ENCODE peak calls at places on chromosomes 11 and 22, in six cellular contexts. B is HFF-Myc, Y is hepatocyte, Z is foreskin fibroblast, Q is fibroblast of mammary gland, V is endothelial cell. N is an unnamed sample.

GRCh38 chr11:133934599-133935550 is 21.9 kb downstream of the IGSF9B start:
- DNase-seq in Q (peak), Y (no peak), Z (peak), V (no peak), B (no peak), N (no peak)

GRCh38 chr11:19615503-19615902 is 97.1 kb upstream of the NAV2 start:
- DNase-seq in Z (no peak), Q (no peak), B (no peak), Y (no peak), V (no peak), N (no peak)

GRCh38 chr22:27748355-27749168 is 53.0 kb downstream of the MN1 start:
- DNase-seq in Z (peak), Q (peak), V (no peak), Y (peak), B (no peak), N (peak)

GRCh38 chr11:117498791-117499190 is 171.1 kb downstream of the CEP164 start:
- DNase-seq in Y (no peak), B (no peak), Q (no peak), Z (no peak), V (no peak), N (no peak)

GRCh38 chr11:116353517-116353916 is 419.3 kb downstream of the BUD13 start:
- DNase-seq in V (no peak), Z (no peak), B (no peak), Y (peak), Q (no peak), N (no peak)

GRCh38 chr11:12815931-12816494 is 141.8 kb downstream of the TEAD1 start:
- DNase-seq in Y (no peak), Z (peak), B (no peak), V (no peak), Q (no peak), N (no peak)

GRCh38 chr22:22519591-22519990 is 479 bp downstream of the ZNF280A start:
- DNase-seq in V (no peak), Y (peak), Z (no peak), Q (no peak), B (no peak), N (no peak)

GRCh38 chr11:6474806-6475500 is 1.2 kb upstream of the TRIM3 start:
- DNase-seq in B (no peak), V (no peak), Q (no peak), Y (no peak), Z (peak), N (no peak)

GRCh38 chr11:134372961-134373360 is 39.1 kb downstream of the B3GAT1 start:
- DNase-seq in Z (no peak), V (no peak), B (no peak), Q (no peak), Y (no peak), N (no peak)

GRCh38 chr11:81444306-81444705 is 1289.4 kb downstream of the FAM181B start:
- DNase-seq in B (no peak), Q (no peak), V (no peak), Y (no peak), Z (no peak), N (no peak)

GRCh38 chr22:49048591-49048990 is 779.1 kb downstream of the BRD1 start:
- DNase-seq in Y (no peak), V (no peak), B (no peak), Z (no peak), Q (no peak), N (no peak)

GRCh38 chr22:49045276-49045675 is 782.4 kb downstream of the BRD1 start:
- DNase-seq in B (no peak), Q (no peak), V (no peak), Y (no peak), Z (no peak), N (no peak)

GRCh38 chr22:49047461-49047860 is 780.2 kb downstream of the BRD1 start:
- DNase-seq in Y (no peak), V (no peak), Q (no peak), B (no peak), Z (no peak), N (no peak)

GRCh38 chr22:49046000-49046545 is 781.6 kb downstream of the BRD1 start:
- DNase-seq in V (no peak), Z (no peak), Q (no peak), B (no peak), Y (no peak), N (no peak)

DNA sequence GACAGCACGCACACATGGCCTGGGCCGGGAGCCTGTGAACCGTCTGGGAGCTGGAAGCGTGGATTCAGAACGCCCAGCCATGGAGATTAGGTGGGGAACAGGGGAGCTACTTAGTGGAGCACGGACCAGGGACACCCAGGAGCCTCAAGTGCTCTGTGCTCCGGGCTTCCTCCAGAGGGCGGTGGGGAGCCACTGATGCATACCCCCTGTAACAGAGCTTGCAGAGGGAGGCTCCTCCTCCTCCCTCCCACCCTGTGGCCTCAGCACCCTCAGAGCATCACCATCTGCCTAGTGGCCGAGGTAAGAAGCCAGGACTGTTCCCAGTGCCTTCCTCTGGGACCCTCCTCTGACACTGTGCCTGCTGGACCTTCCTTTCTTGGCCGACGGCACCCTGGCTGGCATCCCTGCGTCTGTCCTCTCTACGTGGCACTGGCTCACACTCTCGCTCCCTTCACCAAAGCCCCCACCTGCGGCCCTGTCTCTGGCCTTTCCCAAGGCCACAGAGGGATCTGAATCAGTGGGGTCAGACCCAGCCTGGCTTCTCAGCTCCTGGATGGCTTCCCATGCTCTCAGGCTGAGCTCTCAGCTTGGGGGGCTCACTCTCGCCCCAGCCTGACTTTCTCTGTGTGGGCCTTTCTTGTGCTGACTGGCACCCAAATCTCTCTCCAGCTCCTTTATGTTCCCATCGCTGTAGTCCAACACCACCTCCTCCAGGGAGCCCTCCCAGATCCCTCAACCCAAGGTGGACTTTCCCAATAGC is 780.9 kb downstream of the BRD1 start:
- DNase-seq in Y (peak), Q (no peak), Z (no peak), V (peak), B (no peak), N (no peak)
- TF ChIP-seq CTCF in Y (peak), Q (no peak), Z (no peak), V (peak), B (no peak), N (peak)

DNA sequence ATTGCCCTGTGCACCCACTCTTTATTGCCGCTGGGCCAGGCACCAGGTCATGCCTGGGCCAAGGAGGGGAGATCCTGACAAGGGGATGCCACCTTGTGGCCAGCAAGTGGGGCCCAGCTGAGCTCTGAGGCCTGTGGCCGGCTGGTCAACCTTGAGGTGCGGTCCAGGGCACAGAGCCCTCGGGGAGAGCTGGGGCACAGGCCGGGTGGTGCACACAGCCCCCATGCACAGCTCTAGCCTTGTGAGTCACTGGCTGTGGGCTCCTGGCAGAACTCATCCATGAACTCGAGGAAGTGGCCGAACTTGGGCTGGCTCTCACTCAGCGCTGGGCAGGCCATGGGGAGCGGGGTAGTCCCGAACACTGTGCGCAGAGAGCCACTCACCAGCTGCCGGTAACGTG is 94.3 kb downstream of the RNF169 start:
- DNase-seq in Z (no peak), Y (no peak), V (no peak), Q (no peak), B (no peak), N (no peak)
- TF ChIP-seq CTCF in Z (no peak), Y (no peak), V (no peak), Q (no peak), B (no peak), N (no peak)

DNA sequence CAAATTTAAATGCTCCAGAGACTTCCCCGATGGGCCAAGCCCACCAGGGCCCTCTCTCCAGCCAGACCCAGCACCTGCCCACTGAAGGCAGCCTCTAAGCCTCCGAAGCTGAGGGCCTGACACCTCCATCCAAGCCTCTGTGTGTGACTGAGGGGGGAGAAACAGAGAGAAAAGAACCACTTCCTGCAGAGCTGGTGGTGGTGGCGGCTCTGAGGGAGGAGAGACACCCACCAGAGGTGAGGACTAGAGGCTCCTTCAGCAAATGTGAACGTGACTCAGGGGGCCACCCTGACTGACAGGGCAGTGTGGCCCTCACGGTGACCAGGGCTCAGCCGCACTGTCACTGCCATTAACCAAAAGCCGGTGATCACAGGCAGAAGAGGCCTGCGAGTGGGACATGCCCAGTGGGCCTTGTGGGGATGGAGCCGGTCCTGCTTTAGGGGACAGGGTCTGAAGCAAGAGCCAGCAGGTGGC is 31.0 kb upstream of the CD5 start:
- DNase-seq in B (no peak), V (no peak), Z (no peak), Y (no peak), Q (no peak), N (no peak)
- TF ChIP-seq CTCF in B (no peak), V (no peak), Z (no peak), Y (no peak), Q (no peak), N (no peak)

GRCh38 chr22:47168900-47169800 is 406.7 kb downstream of the TBC1D22A start:
- DNase-seq in B (no peak), V (no peak), Q (peak), Z (no peak), Y (no peak), N (no peak)
- TF ChIP-seq CTCF in B (peak), V (no peak), Q (no peak), Z (peak), Y (peak), N (peak)

DNA sequence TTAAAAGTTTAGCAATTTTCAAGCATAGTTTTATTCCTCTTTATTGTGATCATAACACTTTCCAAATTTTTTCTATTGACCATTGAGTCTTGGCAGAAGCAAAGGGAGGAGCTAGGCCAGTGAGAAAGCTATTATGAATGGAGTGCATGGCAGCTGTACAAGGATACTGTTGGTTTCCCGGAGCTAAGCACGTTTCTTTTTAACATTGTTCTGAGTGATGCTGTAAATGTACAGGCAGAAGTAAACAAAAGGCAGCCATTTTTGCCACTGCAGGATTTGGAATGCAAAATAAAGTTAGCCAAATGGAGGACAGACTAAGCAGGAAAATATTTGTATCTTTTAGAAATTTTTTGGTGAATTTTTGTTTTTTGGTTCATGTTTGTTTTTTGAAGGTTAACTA is 16.2 kb downstream of the CBL start:
- DNase-seq in Q (peak), B (peak), V (no peak), Z (peak), Y (peak), N (peak)
- TF ChIP-seq CTCF in Q (no peak), B (no peak), V (no peak), Z (no peak), Y (no peak), N (no peak)

DNA sequence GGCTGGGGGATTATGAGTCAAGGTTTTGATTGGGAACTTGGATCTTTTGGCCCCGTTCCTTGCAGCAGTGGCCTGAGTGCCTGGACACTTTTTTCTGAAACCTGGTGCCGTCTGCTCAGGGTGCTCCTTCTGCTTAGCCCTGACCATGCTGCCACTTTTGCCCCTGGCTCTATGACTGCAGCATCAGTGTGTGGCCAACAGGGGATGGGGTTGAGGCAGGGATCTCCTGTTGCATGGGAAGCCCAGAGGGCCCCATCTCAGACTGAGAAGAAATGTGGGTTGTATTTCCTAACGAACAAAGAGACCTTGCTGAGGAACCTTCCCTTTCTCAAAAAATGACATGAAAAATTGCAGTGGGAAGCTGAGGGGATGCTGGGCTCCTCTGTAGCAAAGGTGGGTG is 18.7 kb downstream of the POU2F3 start:
- DNase-seq in Q (no peak), V (no peak), B (no peak), Y (no peak), Z (no peak), N (no peak)
- TF ChIP-seq CTCF in Q (no peak), V (no peak), B (peak), Y (no peak), Z (no peak), N (peak)

GRCh38 chr11:120172054-120172881 is 34.4 kb upstream of the TRIM29 start:
- DNase-seq in B (no peak), Y (peak), Q (peak), V (peak), Z (peak), N (peak)

GRCh38 chr11:120168960-120169681 is 31.2 kb upstream of the TRIM29 start:
- DNase-seq in V (peak), Q (peak), B (no peak), Y (peak), Z (peak), N (no peak)

GRCh38 chr11:120169981-120170698 is 32.2 kb upstream of the TRIM29 start:
- DNase-seq in Z (no peak), Y (no peak), Q (no peak), B (no peak), V (no peak), N (no peak)

GRCh38 chr11:120172921-120173705 is 35.2 kb upstream of the TRIM29 start:
- DNase-seq in Q (no peak), V (no peak), B (no peak), Z (no peak), Y (no peak), N (no peak)

GRCh38 chr11:120170741-120171261 is 32.9 kb upstream of the TRIM29 start:
- DNase-seq in Z (no peak), Y (no peak), B (no peak), Q (no peak), V (no peak), N (no peak)
- TF ChIP-seq CTCF in Z (no peak), Y (no peak), B (no peak), Q (no peak), V (no peak), N (no peak)

DNA sequence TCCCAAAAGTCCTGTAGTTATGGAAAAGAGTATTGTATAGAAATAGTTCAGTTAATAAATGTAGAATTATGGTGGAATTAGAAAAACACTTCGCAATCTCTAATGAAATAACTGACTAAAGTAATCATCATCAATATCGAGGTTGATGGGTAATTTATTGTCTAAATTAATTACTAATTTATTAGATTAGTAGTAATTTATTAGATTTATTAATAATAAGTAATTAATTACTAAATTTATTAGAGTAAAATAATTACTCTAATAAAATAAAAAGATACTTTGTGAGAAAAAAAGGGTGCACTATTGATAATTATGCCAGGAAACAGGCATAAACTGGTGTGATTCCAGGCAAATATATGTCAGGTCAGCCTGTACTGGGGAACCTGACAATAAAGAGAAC is 455.6 kb downstream of the AASDHPPT start:
- DNase-seq in B (no peak), V (no peak), Z (no peak), Q (no peak), Y (no peak), N (no peak)
- TF ChIP-seq CTCF in B (no peak), V (no peak), Z (no peak), Q (no peak), Y (no peak), N (no peak)

GRCh38 chr11:32186118-32186517 is 95.2 kb downstream of the RCN1 start:
- DNase-seq in Q (no peak), Y (no peak), B (no peak), Z (no peak), V (no peak), N (no peak)

GRCh38 chr11:32184057-32185055 is 93.5 kb downstream of the RCN1 start:
- DNase-seq in B (no peak), V (no peak), Z (no peak), Y (no peak), Q (no peak), N (no peak)

GRCh38 chr11:32183512-32183911 is 92.6 kb downstream of the RCN1 start:
- DNase-seq in V (no peak), Y (no peak), B (no peak), Z (no peak), Q (no peak), N (no peak)

GRCh38 chr11:32187106-32187505 is 96.2 kb downstream of the RCN1 start:
- DNase-seq in B (no peak), Q (no peak), V (no peak), Z (no peak), Y (no peak), N (no peak)

GRCh38 chr11:32188785-32189184 is 97.9 kb downstream of the RCN1 start:
- DNase-seq in Q (no peak), B (no peak), V (no peak), Y (no peak), Z (no peak), N (no peak)
- TF ChIP-seq CTCF in Q (peak), B (no peak), V (no peak), Y (no peak), Z (no peak), N (no peak)

DNA sequence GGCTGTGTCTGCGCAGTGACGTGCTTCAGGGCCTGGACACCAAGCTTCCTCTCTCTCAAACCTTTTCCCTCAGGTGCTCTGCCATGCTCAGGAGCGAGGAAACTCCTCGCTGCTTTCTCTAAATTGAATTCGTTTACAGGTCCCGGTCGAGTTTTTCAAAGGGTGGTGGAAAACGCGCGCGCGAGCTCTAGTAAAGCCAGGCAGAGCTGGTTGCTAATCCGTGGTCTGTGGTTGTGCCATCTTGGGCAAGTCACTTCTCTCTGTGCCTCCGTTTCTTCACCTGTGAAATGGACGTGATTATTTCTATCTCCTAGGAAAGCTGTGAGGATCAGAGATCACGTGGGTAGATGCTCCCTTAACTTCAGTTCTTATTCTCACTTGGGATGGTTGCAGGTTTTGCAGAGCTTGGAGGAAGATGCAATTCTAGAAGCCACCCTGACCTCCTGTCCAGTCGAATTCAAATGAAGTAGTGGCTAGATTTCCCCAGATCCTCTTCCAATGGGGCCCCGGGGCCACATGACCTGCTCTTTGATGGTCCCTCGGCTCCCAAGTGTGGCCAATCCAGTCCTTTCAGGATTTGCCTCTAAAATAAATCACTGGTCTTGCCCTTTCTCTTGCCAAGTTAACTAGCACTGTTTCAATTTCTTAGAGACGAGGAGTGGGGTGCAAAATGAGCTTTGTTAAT is 10.5 kb upstream of the ALX4 start:
- DNase-seq in V (no peak), Q (no peak), B (no peak), Z (no peak), Y (no peak), N (no peak)
- TF ChIP-seq CTCF in V (no peak), Q (no peak), B (no peak), Z (no peak), Y (no peak), N (no peak)